ENCODE peak calls at places on chromosome 17, in four cellular contexts. D, W, A and F are unnamed samples.

GRCh38 chr17:80795737-80796136 is 195.9 kb upstream of the CHMP6 start:
- DNase-seq in D (peak), W (no peak), A (peak), F (no peak)

GRCh38 chr17:45288825-45289224 is 26.9 kb upstream of the SPATA32 start:
- DNase-seq in D (no peak), W (no peak), A (peak), F (no peak)

GRCh38 chr17:11807606-11808005 is 189.7 kb downstream of the ZNF18 start:
- DNase-seq in D (no peak), W (no peak), A (no peak), F (no peak)

GRCh38 chr17:54977744-54978143 is 9.2 kb downstream of the STXBP4 start:
- DNase-seq in D (no peak), W (no peak), A (no peak), F (no peak)

GRCh38 chr17:48262982-48263586 is 155.5 kb downstream of the SNX11 start:
- DNase-seq in D (no peak), W (no peak), A (no peak), F (peak)

GRCh38 chr17:64005734-64006167 is 7.6 kb downstream of the PRR29 start:
- DNase-seq in D (no peak), W (no peak), A (peak), F (no peak)

GRCh38 chr17:43790311-43790940 is 10.2 kb downstream of the CFAP97D1 start:
- DNase-seq in D (no peak), W (no peak), A (no peak), F (no peak)

GRCh38 chr17:9256361-9256943 is 235.1 kb downstream of the NTN1 start:
- DNase-seq in D (no peak), W (no peak), A (no peak), F (peak)

GRCh38 chr17:8732406-8733065 is 12.1 kb downstream of the CCDC42 start:
- DNase-seq in D (no peak), W (no peak), A (no peak), F (no peak)

GRCh38 chr17:55005520-55005919 is 37.0 kb downstream of the STXBP4 start:
- DNase-seq in D (no peak), W (no peak), A (no peak), F (peak)

GRCh38 chr17:44010966-44011647 is 3.7 kb downstream of the TMEM101 start:
- DNase-seq in D (no peak), W (no peak), A (no peak), F (no peak)

GRCh38 chr17:37643829-37644228 is 583 bp upstream of the DDX52 start:
- DNase-seq in D (no peak), W (no peak), A (peak), F (no peak)

GRCh38 chr17:78839173-78839761 is 1.3 kb downstream of the USP36 start:
- DNase-seq in D (no peak), W (no peak), A (no peak), F (no peak)

GRCh38 chr17:15479697-15480096 is 12.3 kb upstream of the CDRT4 start:
- DNase-seq in D (no peak), W (no peak), A (no peak), F (no peak)

GRCh38 chr17:4497101-4497824 is 1.4 kb upstream of the SPNS2 start:
- DNase-seq in D (no peak), W (no peak), A (peak), F (no peak)

GRCh38 chr17:81438688-81439087 is 43.4 kb downstream of the BAHCC1 start:
- DNase-seq in D (no peak), W (no peak), A (no peak), F (no peak)

GRCh38 chr17:43809121-43809520 is 23.8 kb downstream of the MPP3 start:
- DNase-seq in D (no peak), W (no peak), A (no peak), F (no peak)

GRCh38 chr17:1961187-1961586 is 63.9 kb downstream of the RTN4RL1 start:
- DNase-seq in D (no peak), W (no peak), A (no peak), F (no peak)

GRCh38 chr17:9021985-9022552 is 759 bp downstream of the NTN1 start:
- DNase-seq in D (no peak), W (peak), A (peak), F (no peak)

GRCh38 chr17:77881545-77881944 is 77.0 kb upstream of the TNRC6C start:
- DNase-seq in D (peak), W (peak), A (peak), F (peak)

GRCh38 chr17:66814570-66814969 is 20.3 kb upstream of the CACNG5 start:
- DNase-seq in D (no peak), W (no peak), A (no peak), F (no peak)

GRCh38 chr17:31393749-31394146 is 2.3 kb downstream of the RAB11FIP4 start:
- DNase-seq in D (no peak), W (peak), A (peak), F (no peak)

GRCh38 chr17:66331038-66331816 is 28.8 kb downstream of the PRKCA start:
- DNase-seq in D (no peak), W (no peak), A (no peak), F (peak)

GRCh38 chr17:416293-417206 is 63.9 kb upstream of the RPH3AL start:
- DNase-seq in D (no peak), W (no peak), A (no peak), F (peak)

GRCh38 chr17:731943-732787 is at the start of gene TLCD3A:
- DNase-seq in D (peak), W (peak), A (peak), F (no peak)

GRCh38 chr17:79664925-79665738 is 54.3 kb upstream of the RBFOX3 start:
- DNase-seq in D (peak), W (peak), A (peak), F (no peak)

GRCh38 chr17:20174588-20175265 is 165.6 kb downstream of the SPECC1 start:
- DNase-seq in D (no peak), W (no peak), A (no peak), F (no peak)

GRCh38 chr17:46072998-46073397 is 73.9 kb downstream of the STH start:
- DNase-seq in D (no peak), W (no peak), A (no peak), F (no peak)

GRCh38 chr17:55435408-55435807 is 13.8 kb upstream of the MMD start:
- DNase-seq in D (no peak), W (no peak), A (no peak), F (no peak)

GRCh38 chr17:77707546-77707945 is 251.0 kb upstream of the TNRC6C start:
- DNase-seq in D (no peak), W (no peak), A (no peak), F (no peak)

GRCh38 chr17:38333635-38334295 is 10.0 kb downstream of the GPR179 start:
- DNase-seq in D (no peak), W (no peak), A (no peak), F (no peak)

GRCh38 chr17:4329838-4330237 is 36.6 kb downstream of the UBE2G1 start:
- DNase-seq in D (no peak), W (no peak), A (no peak), F (no peak)

GRCh38 chr17:721540-721937 is 6.9 kb upstream of the VPS53 start:
- DNase-seq in D (no peak), W (no peak), A (no peak), F (no peak)

GRCh38 chr17:31397256-31397939 is 5.9 kb downstream of the RAB11FIP4 start:
- DNase-seq in D (no peak), W (peak), A (peak), F (no peak)

GRCh38 chr17:59859444-59860025 is 33.2 kb downstream of the TUBD1 start:
- DNase-seq in D (no peak), W (no peak), A (no peak), F (no peak)

GRCh38 chr17:68599873-68600122 is 1.4 kb downstream of the FAM20A start:
- DNase-seq in D (no peak), W (no peak), A (no peak), F (no peak)

GRCh38 chr17:70239391-70239826 is 70.1 kb downstream of the KCNJ2 start:
- DNase-seq in D (no peak), W (no peak), A (no peak), F (no peak)
- H3K4me3 ChIP-seq in D (no peak), W (no peak), A (no peak), F (no peak)

DNA sequence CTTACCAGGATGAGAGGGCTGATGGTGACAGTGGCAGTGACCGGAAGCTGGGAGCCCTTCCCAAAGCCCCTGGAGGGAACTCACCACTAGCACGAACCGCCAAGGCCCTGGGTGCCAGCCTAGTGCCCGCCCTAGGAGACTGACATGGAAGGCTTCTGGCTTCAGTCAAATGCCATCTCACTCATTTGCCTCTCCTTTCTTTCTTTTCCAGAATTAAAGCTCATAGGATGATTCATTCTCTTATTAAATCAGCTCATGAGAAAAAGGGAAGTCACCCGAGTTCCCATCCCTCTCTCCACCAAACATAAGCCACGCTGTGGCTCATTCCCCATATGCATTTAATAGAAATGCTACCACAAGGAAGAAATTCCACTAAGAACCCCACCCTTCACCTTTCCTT is 12.1 kb downstream of the CUEDC1 start:
- DNase-seq in D (no peak), W (no peak), A (no peak), F (no peak)
- H3K4me3 ChIP-seq in D (no peak), W (no peak), A (no peak), F (no peak)

DNA sequence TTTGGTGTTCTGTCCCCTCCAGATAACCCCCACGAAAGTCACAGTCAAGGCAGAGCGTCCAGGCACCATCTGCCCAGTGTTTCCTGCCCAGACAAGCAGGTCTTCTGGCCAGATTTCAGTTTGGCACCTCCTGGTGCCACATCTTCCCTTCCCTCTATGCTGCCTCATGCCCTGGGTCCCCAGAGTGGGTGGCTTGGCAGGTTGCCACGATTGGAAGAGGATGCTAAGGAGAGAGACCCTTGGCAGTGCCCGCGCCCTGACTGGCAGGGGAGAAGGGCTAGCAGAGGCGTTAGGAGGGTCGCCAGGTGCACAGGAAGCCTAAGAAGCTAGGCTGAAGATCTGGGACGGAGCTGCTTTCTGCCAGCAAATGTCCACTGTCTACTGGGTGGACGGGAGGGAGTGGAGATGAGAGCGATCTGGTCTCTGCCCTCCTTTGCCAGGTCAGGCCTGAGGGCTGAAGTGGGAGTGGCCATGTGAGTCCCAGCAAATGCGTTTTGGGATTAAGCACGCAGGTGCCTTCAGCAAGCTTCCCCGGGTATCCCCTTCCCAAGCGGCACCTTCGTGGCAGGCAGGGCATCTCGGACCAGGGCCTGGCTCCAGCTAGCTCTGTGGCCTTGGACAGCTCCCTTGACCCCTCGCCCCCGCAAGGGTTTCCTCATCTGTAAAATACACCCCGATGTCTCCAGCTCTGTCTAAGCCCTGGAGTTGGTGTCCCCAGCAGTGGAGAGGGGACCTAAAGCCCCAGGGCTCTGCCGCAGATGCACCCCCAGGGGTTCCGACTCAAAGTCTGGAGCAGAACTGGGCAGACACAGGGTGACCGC is 13.4 kb upstream of the CD300A start:
- DNase-seq in D (no peak), W (no peak), A (peak), F (no peak)
- H3K4me3 ChIP-seq in D (no peak), W (peak), A (no peak), F (no peak)

GRCh38 chr17:39737331-39737760 is 392 bp upstream of the GRB7 start:
- DNase-seq in D (no peak), W (no peak), A (peak), F (no peak)
- H3K4me3 ChIP-seq in D (no peak), W (peak), A (no peak), F (no peak)

GRCh38 chr17:42055496-42055895 is 5.1 kb upstream of the C17orf113 start:
- DNase-seq in D (no peak), W (no peak), A (no peak), F (no peak)
- H3K4me3 ChIP-seq in D (no peak), W (no peak), A (no peak), F (no peak)

GRCh38 chr17:6969323-6969726 is 26.5 kb upstream of the ALOX12 start:
- DNase-seq in D (no peak), W (no peak), A (no peak), F (no peak)
- H3K4me3 ChIP-seq in D (no peak), W (no peak), A (no peak), F (no peak)